ENCODE peak calls at places on chromosomes 16 and 17, in ten cellular contexts. One of them, this sample, is unnamed.
A peak's percentile ranks its signal among the peaks of the same experiment; 100 is the strongest.

GRCh38 chr16:14449790-14450463 is 180.1 kb downstream of the PARN start:
- DNase-seq in dorsolateral prefrontal cortex: no peak
- DNase-seq in thyroid gland: no peak
- DNase-seq in tibial nerve: no peak
- DNase-seq in breast epithelium: no peak
- DNase-seq in lung: no peak
- DNase-seq in adrenal gland: no peak
- DNase-seq in PC-3: no peak
- DNase-seq in cardiac muscle cell: no peak
- DNase-seq in HCT116: no peak
- DNase-seq in this sample: no peak

GRCh38 chr17:55264273-55264639 is 504 bp upstream of the HLF start:
- DNase-seq in dorsolateral prefrontal cortex: no peak
- DNase-seq in thyroid gland: no peak
- DNase-seq in tibial nerve: no peak
- DNase-seq in breast epithelium: no peak
- DNase-seq in lung: no peak
- DNase-seq in adrenal gland: no peak
- DNase-seq in PC-3: no peak
- DNase-seq in cardiac muscle cell: no peak
- DNase-seq in HCT116: no peak
- DNase-seq in this sample: no peak

GRCh38 chr16:593406-593805 is 3.5 kb downstream of the RAB40C start:
- DNase-seq in dorsolateral prefrontal cortex: no peak
- DNase-seq in thyroid gland: peak; percentile 84
- DNase-seq in tibial nerve: no peak
- DNase-seq in breast epithelium: peak; percentile 70
- DNase-seq in lung: peak; percentile 67
- DNase-seq in adrenal gland: no peak
- DNase-seq in PC-3: peak; percentile 77
- DNase-seq in cardiac muscle cell: no peak
- DNase-seq in HCT116: no peak
- DNase-seq in this sample: no peak

GRCh38 chr17:81498953-81499600 is 13.5 kb downstream of the ACTG1 start:
- DNase-seq in dorsolateral prefrontal cortex: no peak
- DNase-seq in thyroid gland: no peak
- DNase-seq in tibial nerve: no peak
- DNase-seq in breast epithelium: no peak
- DNase-seq in lung: no peak
- DNase-seq in adrenal gland: no peak
- DNase-seq in PC-3: no peak
- DNase-seq in cardiac muscle cell: no peak
- DNase-seq in HCT116: no peak
- DNase-seq in this sample: no peak

GRCh38 chr16:1983544-1984346 is at the start of gene GFER:
- DNase-seq in dorsolateral prefrontal cortex: peak; percentile 84
- DNase-seq in thyroid gland: peak; percentile 87
- DNase-seq in tibial nerve: peak; percentile 78
- DNase-seq in breast epithelium: no peak
- DNase-seq in lung: peak; percentile 89
- DNase-seq in adrenal gland: peak; percentile 91
- DNase-seq in PC-3: peak; percentile 86
- DNase-seq in cardiac muscle cell: peak; percentile 96
- DNase-seq in HCT116: peak; percentile 85
- DNase-seq in this sample: no peak

GRCh38 chr17:72725432-72726068 is 366.9 kb downstream of the SLC39A11 start:
- DNase-seq in dorsolateral prefrontal cortex: peak; percentile 74
- DNase-seq in thyroid gland: peak; percentile 61
- DNase-seq in tibial nerve: no peak
- DNase-seq in breast epithelium: peak; percentile 68
- DNase-seq in lung: peak; percentile 40
- DNase-seq in adrenal gland: peak; percentile 52
- DNase-seq in PC-3: peak; percentile 88
- DNase-seq in cardiac muscle cell: peak; percentile 74
- DNase-seq in HCT116: peak; percentile 66
- DNase-seq in this sample: no peak

GRCh38 chr17:61064087-61064951 is 335.3 kb upstream of the TBX2 start:
- DNase-seq in dorsolateral prefrontal cortex: no peak
- DNase-seq in thyroid gland: no peak
- DNase-seq in tibial nerve: no peak
- DNase-seq in breast epithelium: no peak
- DNase-seq in lung: no peak
- DNase-seq in adrenal gland: no peak
- DNase-seq in PC-3: no peak
- DNase-seq in cardiac muscle cell: no peak
- DNase-seq in HCT116: no peak
- DNase-seq in this sample: no peak

GRCh38 chr16:54879681-54880080 is 51.0 kb upstream of the IRX5 start:
- DNase-seq in dorsolateral prefrontal cortex: no peak
- DNase-seq in thyroid gland: no peak
- DNase-seq in tibial nerve: no peak
- DNase-seq in breast epithelium: no peak
- DNase-seq in lung: no peak
- DNase-seq in adrenal gland: no peak
- DNase-seq in PC-3: no peak
- DNase-seq in cardiac muscle cell: no peak
- DNase-seq in HCT116: no peak
- DNase-seq in this sample: no peak

GRCh38 chr17:5122586-5123342 is 6.9 kb downstream of the USP6 start:
- DNase-seq in dorsolateral prefrontal cortex: no peak
- DNase-seq in thyroid gland: no peak
- DNase-seq in tibial nerve: no peak
- DNase-seq in breast epithelium: no peak
- DNase-seq in lung: no peak
- DNase-seq in adrenal gland: no peak
- DNase-seq in PC-3: no peak
- DNase-seq in cardiac muscle cell: peak; percentile 34
- DNase-seq in HCT116: no peak
- DNase-seq in this sample: no peak

GRCh38 chr16:71344315-71344905 is 14.1 kb upstream of the CALB2 start:
- DNase-seq in dorsolateral prefrontal cortex: no peak
- DNase-seq in thyroid gland: no peak
- DNase-seq in tibial nerve: no peak
- DNase-seq in breast epithelium: no peak
- DNase-seq in lung: no peak
- DNase-seq in adrenal gland: no peak
- DNase-seq in PC-3: no peak
- DNase-seq in cardiac muscle cell: no peak
- DNase-seq in HCT116: no peak
- DNase-seq in this sample: no peak

GRCh38 chr16:72302352-72302751 is 130.4 kb upstream of the PMFBP1 start:
- DNase-seq in dorsolateral prefrontal cortex: no peak
- DNase-seq in thyroid gland: no peak
- DNase-seq in tibial nerve: no peak
- DNase-seq in breast epithelium: no peak
- DNase-seq in lung: no peak
- DNase-seq in adrenal gland: no peak
- DNase-seq in PC-3: no peak
- DNase-seq in cardiac muscle cell: no peak
- DNase-seq in HCT116: no peak
- DNase-seq in this sample: no peak

GRCh38 chr16:5108505-5109158 is 11.0 kb upstream of the EEF2KMT start:
- DNase-seq in dorsolateral prefrontal cortex: no peak
- DNase-seq in thyroid gland: peak; percentile 84
- DNase-seq in tibial nerve: no peak
- DNase-seq in breast epithelium: no peak
- DNase-seq in lung: no peak
- DNase-seq in adrenal gland: no peak
- DNase-seq in PC-3: no peak
- DNase-seq in cardiac muscle cell: no peak
- DNase-seq in HCT116: no peak
- DNase-seq in this sample: no peak

GRCh38 chr16:59013930-59014329 is 279.8 kb upstream of the GOT2 start:
- DNase-seq in dorsolateral prefrontal cortex: no peak
- DNase-seq in thyroid gland: no peak
- DNase-seq in tibial nerve: no peak
- DNase-seq in breast epithelium: no peak
- DNase-seq in lung: no peak
- DNase-seq in adrenal gland: no peak
- DNase-seq in PC-3: no peak
- DNase-seq in cardiac muscle cell: no peak
- DNase-seq in HCT116: no peak
- DNase-seq in this sample: no peak
- H3K27me3 ChIP-seq in dorsolateral prefrontal cortex: no peaks in the 10 kb centered on the region
- H3K27me3 ChIP-seq in thyroid gland: no peaks in the 10 kb centered on the region
- H3K27me3 ChIP-seq in tibial nerve: no peaks in the 10 kb centered on the region
- H3K27me3 ChIP-seq in breast epithelium: no peaks in the 10 kb centered on the region
- H3K27me3 ChIP-seq in lung: no peaks in the 10 kb centered on the region
- H3K27me3 ChIP-seq in adrenal gland: no peaks in the 10 kb centered on the region
- H3K27me3 ChIP-seq in PC-3: no peaks in the 10 kb centered on the region
- H3K27me3 ChIP-seq in cardiac muscle cell: no peaks in the 10 kb centered on the region
- H3K27me3 ChIP-seq in HCT116: no peaks in the 10 kb centered on the region
- H3K27me3 ChIP-seq in this sample: no peaks in the 10 kb centered on the region

DNA sequence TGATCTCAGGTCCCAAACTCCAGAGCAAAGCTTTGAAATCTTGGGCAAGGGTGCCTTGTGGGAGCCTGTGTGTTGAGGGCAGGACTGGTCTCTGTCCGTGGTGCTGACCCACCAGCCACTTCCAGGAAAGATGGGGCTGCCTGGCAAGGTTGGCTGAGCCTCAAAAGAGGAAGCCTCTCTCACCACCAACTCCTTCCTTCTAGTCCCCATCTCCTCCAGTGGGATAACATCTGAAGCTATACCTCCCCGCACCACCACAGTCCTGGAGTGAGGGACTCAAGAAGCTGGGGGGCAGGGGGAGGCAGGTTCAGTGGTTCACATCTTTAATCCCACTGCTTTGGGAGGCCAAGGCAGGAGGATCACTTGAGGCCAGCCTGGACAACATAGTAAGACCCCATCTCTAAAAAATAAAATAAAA is 9.1 kb downstream of the GAS2L2 start:
- DNase-seq in dorsolateral prefrontal cortex: no peak
- DNase-seq in thyroid gland: peak; percentile 43
- DNase-seq in tibial nerve: no peak
- DNase-seq in breast epithelium: no peak
- DNase-seq in lung: no peak
- DNase-seq in adrenal gland: no peak
- DNase-seq in PC-3: peak; percentile 36
- DNase-seq in cardiac muscle cell: peak; percentile 72
- DNase-seq in HCT116: no peak
- DNase-seq in this sample: no peak
- H3K27me3 ChIP-seq in dorsolateral prefrontal cortex: peaks cover 43% of the 10 kb centered on the region
- H3K27me3 ChIP-seq in thyroid gland: peaks cover 6% of the 10 kb centered on the region
- H3K27me3 ChIP-seq in tibial nerve: peaks cover 75% of the 10 kb centered on the region
- H3K27me3 ChIP-seq in breast epithelium: peaks cover 41% of the 10 kb centered on the region
- H3K27me3 ChIP-seq in lung: peaks cover 4% of the 10 kb centered on the region
- H3K27me3 ChIP-seq in adrenal gland: peaks cover 27% of the 10 kb centered on the region
- H3K27me3 ChIP-seq in PC-3: no peaks in the 10 kb centered on the region
- H3K27me3 ChIP-seq in cardiac muscle cell: no peaks in the 10 kb centered on the region
- H3K27me3 ChIP-seq in HCT116: peaks cover 1% of the 10 kb centered on the region
- H3K27me3 ChIP-seq in this sample: no peaks in the 10 kb centered on the region

DNA sequence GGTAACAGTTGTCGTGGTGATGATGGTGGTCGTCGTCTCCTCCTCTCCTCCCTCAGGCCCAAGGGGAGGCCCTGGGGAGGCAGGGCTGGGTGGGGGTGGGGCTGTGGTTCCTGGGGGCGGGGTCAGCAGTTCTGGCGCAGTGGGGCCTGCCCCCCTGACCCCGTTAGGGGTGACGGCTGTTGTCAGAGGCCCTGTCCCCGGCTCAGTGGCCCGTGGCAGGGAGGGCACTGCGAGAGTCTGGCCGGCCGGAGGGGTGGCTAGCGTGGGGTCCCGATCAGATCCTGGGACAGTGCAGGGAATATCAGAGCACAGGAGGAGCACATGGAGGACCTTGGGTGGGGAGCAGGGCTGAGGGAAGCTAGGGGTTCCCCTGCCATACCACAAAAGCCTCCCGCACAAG is 2.5 kb downstream of the SEZ6L2 start:
- DNase-seq in dorsolateral prefrontal cortex: no peak
- DNase-seq in thyroid gland: no peak
- DNase-seq in tibial nerve: no peak
- DNase-seq in breast epithelium: no peak
- DNase-seq in lung: no peak
- DNase-seq in adrenal gland: no peak
- DNase-seq in PC-3: no peak
- DNase-seq in cardiac muscle cell: no peak
- DNase-seq in HCT116: no peak
- DNase-seq in this sample: no peak
- H3K27me3 ChIP-seq in dorsolateral prefrontal cortex: no peaks in the 10 kb centered on the region
- H3K27me3 ChIP-seq in thyroid gland: no peaks in the 10 kb centered on the region
- H3K27me3 ChIP-seq in tibial nerve: peaks cover 32% of the 10 kb centered on the region
- H3K27me3 ChIP-seq in breast epithelium: peaks cover 10% of the 10 kb centered on the region
- H3K27me3 ChIP-seq in lung: no peaks in the 10 kb centered on the region
- H3K27me3 ChIP-seq in adrenal gland: no peaks in the 10 kb centered on the region
- H3K27me3 ChIP-seq in PC-3: no peaks in the 10 kb centered on the region
- H3K27me3 ChIP-seq in cardiac muscle cell: no peaks in the 10 kb centered on the region
- H3K27me3 ChIP-seq in HCT116: no peaks in the 10 kb centered on the region
- H3K27me3 ChIP-seq in this sample: peaks cover 11% of the 10 kb centered on the region

GRCh38 chr17:79180358-79181005 is 105.9 kb downstream of the ENGASE start:
- DNase-seq in dorsolateral prefrontal cortex: no peak
- DNase-seq in thyroid gland: no peak
- DNase-seq in tibial nerve: no peak
- DNase-seq in breast epithelium: no peak
- DNase-seq in lung: no peak
- DNase-seq in adrenal gland: no peak
- DNase-seq in PC-3: no peak
- DNase-seq in cardiac muscle cell: no peak
- DNase-seq in HCT116: no peak
- DNase-seq in this sample: no peak

GRCh38 chr17:79177877-79178276 is 103.3 kb downstream of the ENGASE start:
- DNase-seq in dorsolateral prefrontal cortex: peak; percentile 45
- DNase-seq in thyroid gland: no peak
- DNase-seq in tibial nerve: no peak
- DNase-seq in breast epithelium: no peak
- DNase-seq in lung: no peak
- DNase-seq in adrenal gland: no peak
- DNase-seq in PC-3: no peak
- DNase-seq in cardiac muscle cell: no peak
- DNase-seq in HCT116: no peak
- DNase-seq in this sample: no peak

GRCh38 chr17:79176792-79177601 is 102.4 kb downstream of the ENGASE start:
- DNase-seq in dorsolateral prefrontal cortex: peak; percentile 61
- DNase-seq in thyroid gland: no peak
- DNase-seq in tibial nerve: no peak
- DNase-seq in breast epithelium: no peak
- DNase-seq in lung: no peak
- DNase-seq in adrenal gland: no peak
- DNase-seq in PC-3: no peak
- DNase-seq in cardiac muscle cell: no peak
- DNase-seq in HCT116: no peak
- DNase-seq in this sample: no peak

GRCh38 chr17:79182176-79183160 is 107.8 kb downstream of the ENGASE start:
- DNase-seq in dorsolateral prefrontal cortex: no peak
- DNase-seq in thyroid gland: no peak
- DNase-seq in tibial nerve: no peak
- DNase-seq in breast epithelium: no peak
- DNase-seq in lung: no peak
- DNase-seq in adrenal gland: no peak
- DNase-seq in PC-3: no peak
- DNase-seq in cardiac muscle cell: no peak
- DNase-seq in HCT116: no peak
- DNase-seq in this sample: no peak

DNA sequence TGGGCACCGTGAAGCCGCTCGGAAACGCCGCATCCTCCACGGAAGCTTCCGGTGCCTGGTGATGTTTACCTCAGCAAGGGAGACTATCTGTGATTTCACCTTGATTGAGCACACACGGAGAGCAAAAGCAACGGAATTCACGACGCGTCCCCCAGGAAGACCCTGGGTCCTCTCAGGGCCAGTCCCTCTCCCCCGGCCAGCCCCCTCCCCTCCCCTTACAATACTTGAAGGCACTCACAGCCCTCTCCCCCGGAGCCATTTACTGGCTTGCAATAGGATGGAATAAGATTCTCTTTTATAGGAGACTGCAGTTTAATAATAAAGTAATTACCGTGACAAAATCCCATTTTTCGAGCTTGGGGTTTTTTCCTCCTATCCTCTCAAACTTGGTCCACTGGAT is 104.7 kb downstream of the ENGASE start:
- DNase-seq in dorsolateral prefrontal cortex: no peak
- DNase-seq in thyroid gland: no peak
- DNase-seq in tibial nerve: no peak
- DNase-seq in breast epithelium: no peak
- DNase-seq in lung: no peak
- DNase-seq in adrenal gland: no peak
- DNase-seq in PC-3: no peak
- DNase-seq in cardiac muscle cell: no peak
- DNase-seq in HCT116: no peak
- DNase-seq in this sample: no peak
- H3K27me3 ChIP-seq in dorsolateral prefrontal cortex: peaks cover 24% of the 10 kb centered on the region
- H3K27me3 ChIP-seq in thyroid gland: no peaks in the 10 kb centered on the region
- H3K27me3 ChIP-seq in tibial nerve: peaks cover 38% of the 10 kb centered on the region
- H3K27me3 ChIP-seq in breast epithelium: peaks cover 89% of the 10 kb centered on the region
- H3K27me3 ChIP-seq in lung: peaks cover 18% of the 10 kb centered on the region
- H3K27me3 ChIP-seq in adrenal gland: peaks cover 20% of the 10 kb centered on the region
- H3K27me3 ChIP-seq in PC-3: peaks cover 94% of the 10 kb centered on the region
- H3K27me3 ChIP-seq in cardiac muscle cell: peaks cover 36% of the 10 kb centered on the region
- H3K27me3 ChIP-seq in HCT116: peaks cover 33% of the 10 kb centered on the region
- H3K27me3 ChIP-seq in this sample: no peaks in the 10 kb centered on the region